ENCODE peak calls at places on chromosome 3, in four cellular contexts. P is stomach, K is amniotic stem cell, S is body of pancreas. X is an unnamed sample.

GRCh38 chr3:151901282-151901945 is 28.0 kb downstream of the SUCNR1 start:
- DNase-seq in P (no peak), K (no peak), S (no peak), X (no peak)

GRCh38 chr3:126654571-126655393 is at the start of gene TXNRD3:
- DNase-seq in P (peak), K (peak), S (peak), X (peak)

GRCh38 chr3:146542179-146542578 is 2.2 kb downstream of the PLSCR1 start:
- DNase-seq in P (no peak), K (no peak), S (peak), X (no peak)

GRCh38 chr3:171566803-171567422 is 106.7 kb upstream of the TNIK start:
- DNase-seq in P (no peak), K (peak), S (no peak), X (no peak)

GRCh38 chr3:49255686-49256085 is 21.3 kb downstream of the C3orf62 start:
- DNase-seq in P (no peak), K (no peak), S (no peak), X (no peak)

GRCh38 chr3:2656806-2657205 is 453.4 kb downstream of the IL5RA start:
- DNase-seq in P (no peak), K (no peak), S (no peak), X (no peak)

GRCh38 chr3:89314454-89314853 is 207.0 kb downstream of the EPHA3 start:
- DNase-seq in P (no peak), K (no peak), S (no peak), X (no peak)

GRCh38 chr3:168063122-168063521 is 32.6 kb downstream of the GOLIM4 start:
- DNase-seq in P (no peak), K (no peak), S (no peak), X (no peak)

GRCh38 chr3:134600685-134601502 is 49.9 kb downstream of the KY start:
- DNase-seq in P (peak), K (no peak), S (peak), X (peak)

GRCh38 chr3:170054204-170054603 is 16.4 kb downstream of the GPR160 start:
- DNase-seq in P (no peak), K (no peak), S (no peak), X (no peak)

GRCh38 chr3:5051772-5052171 is 70.3 kb upstream of the ARL8B start:
- DNase-seq in P (no peak), K (no peak), S (no peak), X (no peak)

GRCh38 chr3:55297706-55298105 is 189.4 kb downstream of the WNT5A start:
- DNase-seq in P (no peak), K (no peak), S (no peak), X (no peak)

GRCh38 chr3:53318522-53318921 is 28.8 kb downstream of the DCP1A start:
- DNase-seq in P (no peak), K (peak), S (no peak), X (peak)

GRCh38 chr3:151724846-151725562 is 8.7 kb upstream of the AADACL2 start:
- DNase-seq in P (no peak), K (no peak), S (no peak), X (no peak)

GRCh38 chr3:43503067-43503728 is 118.6 kb downstream of the ANO10 start:
- DNase-seq in P (no peak), K (no peak), S (no peak), X (no peak)

GRCh38 chr3:79729096-79729495 is 38.7 kb downstream of the ROBO1 start:
- DNase-seq in P (no peak), K (no peak), S (peak), X (peak)

GRCh38 chr3:82354181-82354696 is 592.8 kb upstream of the GBE1 start:
- DNase-seq in P (no peak), K (no peak), S (peak), X (no peak)

GRCh38 chr3:188890572-188891270 is 281.1 kb upstream of the TPRG1 start:
- DNase-seq in P (no peak), K (no peak), S (no peak), X (peak)

GRCh38 chr3:50415066-50415465 is 55.7 kb upstream of the TMEM115 start:
- DNase-seq in P (no peak), K (no peak), S (no peak), X (no peak)

GRCh38 chr3:23648326-23648964 is 157.3 kb upstream of the UBE2E1 start:
- DNase-seq in P (no peak), K (no peak), S (no peak), X (no peak)

GRCh38 chr3:133887951-133888703 is 7.6 kb downstream of the RAB6B start:
- DNase-seq in P (peak), K (no peak), S (no peak), X (no peak)

GRCh38 chr3:15331606-15332404 is 581 bp downstream of the SH3BP5 start:
- DNase-seq in P (peak), K (no peak), S (no peak), X (no peak)

GRCh38 chr3:71388535-71389120 is 194.9 kb downstream of the FOXP1 start:
- DNase-seq in P (no peak), K (no peak), S (no peak), X (no peak)

GRCh38 chr3:153348457-153349137 is 186.6 kb downstream of the RAP2B start:
- DNase-seq in P (no peak), K (no peak), S (no peak), X (no peak)

GRCh38 chr3:164250923-164251322 is 827.4 kb downstream of the SI start:
- DNase-seq in P (no peak), K (no peak), S (no peak), X (no peak)

GRCh38 chr3:195450731-195451229 is 8.0 kb upstream of the ACAP2 start:
- DNase-seq in P (no peak), K (peak), S (peak), X (no peak)

GRCh38 chr3:43621974-43622739 is at the start of gene ANO10:
- DNase-seq in P (peak), K (peak), S (peak), X (peak)

GRCh38 chr3:13244695-13245449 is 171.6 kb upstream of the IQSEC1 start:
- DNase-seq in P (no peak), K (no peak), S (no peak), X (no peak)

GRCh38 chr3:51957520-51958205 is 2.5 kb downstream of the GPR62 start:
- DNase-seq in P (no peak), K (no peak), S (no peak), X (no peak)

GRCh38 chr3:36991147-36991546 is 1.8 kb downstream of the EPM2AIP1 start:
- DNase-seq in P (no peak), K (no peak), S (no peak), X (no peak)

GRCh38 chr3:34012102-34012461 is 213.7 kb downstream of the PDCD6IP start:
- DNase-seq in P (no peak), K (peak), S (peak), X (peak)

GRCh38 chr3:173825731-173826130 is 428.2 kb downstream of the NLGN1 start:
- DNase-seq in P (no peak), K (no peak), S (no peak), X (no peak)

GRCh38 chr3:63927623-63928280 is 15.6 kb upstream of the SCAANT1 start:
- DNase-seq in P (no peak), K (no peak), S (no peak), X (no peak)

GRCh38 chr3:83216919-83217594 is 1455.6 kb upstream of the GBE1 start:
- DNase-seq in P (no peak), K (no peak), S (no peak), X (no peak)

X was measured in HS-27A.